ENCODE peak calls at places on chromosomes 11 and 22, in eight cellular contexts. C is cardiac fibroblast, X is neural progenitor cell, Q is WERI-Rb-1, G is GM13976, O is skeletal muscle cell, B is fibroblast of the aortic adventitia, V is B cell. T is an unnamed sample.
A peak's percentile ranks its signal among the peaks of the same experiment; 100 is the strongest.

GRCh38 chr22:24125942-24126341 is 55.3 kb upstream of the SUSD2 start:
- DNase-seq in B (no peak), V (no peak), X (no peak), O (no peak), C (no peak), G (no peak), Q (no peak), T (no peak)

GRCh38 chr11:9642894-9643293 is 21.0 kb upstream of the SWAP70 start:
- DNase-seq in V (no peak), C (no peak), B (no peak), X (no peak), G (no peak), O (no peak), Q (no peak), T (no peak)

GRCh38 chr11:44894217-44894617 is 56.5 kb downstream of the TP53I11 start:
- DNase-seq in V (no peak), X (peak; percentile 95), Q (peak; percentile 99), G (peak; percentile 86), C (peak; percentile 72), O (no peak), B (peak; percentile 63), T (peak; percentile 26)

GRCh38 chr11:104410336-104410735 is 246.4 kb upstream of the PDGFD start:
- DNase-seq in C (peak; percentile 11), V (no peak), X (no peak), G (no peak), O (peak; percentile 18), Q (no peak), B (peak; percentile 10), T (no peak)

GRCh38 chr11:124756753-124757227 is 4.7 kb upstream of the VSIG2 start:
- DNase-seq in Q (no peak), O (no peak), V (no peak), C (no peak), G (no peak), X (no peak), B (no peak), T (no peak)

GRCh38 chr11:47392546-47393162 is 14.3 kb upstream of the SPI1 start:
- DNase-seq in X (no peak), G (no peak), O (no peak), C (no peak), V (peak; percentile 14), Q (no peak), B (no peak), T (no peak)

GRCh38 chr11:68382358-68382998 is 70.1 kb downstream of the LRP5 start:
- DNase-seq in V (no peak), X (no peak), G (no peak), Q (no peak), C (no peak), B (no peak), O (no peak), T (no peak)

GRCh38 chr22:32378703-32379272 is 21.1 kb downstream of the RFPL3 start:
- DNase-seq in C (peak; percentile 22), X (peak; percentile 85), G (no peak), B (no peak), O (no peak), V (no peak), Q (peak; percentile 73), T (no peak)

GRCh38 chr11:22875869-22876473 is 15.7 kb upstream of the CCDC179 start:
- DNase-seq in O (peak; percentile 40), C (peak; percentile 90), Q (peak; percentile 66), G (peak; percentile 59), B (peak; percentile 88), V (peak; percentile 54), X (peak; percentile 85), T (peak; percentile 1)

GRCh38 chr11:102390667-102391449 is 43.8 kb downstream of the BIRC2 start:
- DNase-seq in G (peak; percentile 68), B (peak; percentile 72), X (peak; percentile 79), V (peak; percentile 42), O (peak; percentile 20), Q (peak; percentile 78), C (peak; percentile 74), T (peak; percentile 5)

GRCh38 chr22:49302150-49302460 is 525.6 kb downstream of the BRD1 start:
- DNase-seq in B (no peak), V (no peak), G (no peak), C (no peak), Q (no peak), X (no peak), O (no peak), T (no peak)

GRCh38 chr11:78039919-78040671 is 17.0 kb upstream of the KCTD14 start:
- DNase-seq in X (no peak), B (peak; percentile 85), O (peak; percentile 73), V (no peak), C (peak; percentile 93), G (peak; percentile 70), Q (no peak), T (no peak)

GRCh38 chr11:64598106-64598796 is 7.2 kb downstream of the SLC22A12 start:
- DNase-seq in B (no peak), X (no peak), Q (no peak), G (no peak), C (no peak), O (no peak), V (no peak), T (no peak)

GRCh38 chr11:114137054-114137453 is 77.5 kb downstream of the ZBTB16 start:
- DNase-seq in O (no peak), B (no peak), C (no peak), Q (no peak), X (no peak), V (no peak), G (no peak), T (no peak)

GRCh38 chr11:44032304-44033085 is 15.3 kb upstream of the ACCSL start:
- DNase-seq in X (no peak), Q (no peak), C (peak; percentile 63), B (peak; percentile 80), V (no peak), O (peak; percentile 45), G (no peak), T (no peak)

GRCh38 chr11:95835768-95836488 is 45.6 kb downstream of the CEP57 start:
- DNase-seq in X (peak; percentile 88), O (peak; percentile 80), B (peak; percentile 94), V (peak; percentile 41), G (peak; percentile 24), Q (peak; percentile 77), C (peak; percentile 92), T (peak; percentile 5)

GRCh38 chr11:61917357-61918109 is at the start of gene RAB3IL1:
- DNase-seq in C (peak; percentile 67), O (no peak), B (peak; percentile 47), V (peak; percentile 74), G (peak; percentile 47), X (peak; percentile 90), Q (peak; percentile 54), T (no peak)

GRCh38 chr11:66007201-66007634 is 4.6 kb upstream of the CST6 start:
- DNase-seq in X (peak; percentile 30), Q (peak; percentile 81), G (peak; percentile 13), O (no peak), C (no peak), B (peak; percentile 10), V (peak; percentile 18), T (no peak)

GRCh38 chr11:123559418-123559817 is 95.0 kb downstream of the SCN3B start:
- DNase-seq in O (no peak), B (peak; percentile 51), C (no peak), Q (no peak), X (peak; percentile 15), V (no peak), G (no peak), T (no peak)

GRCh38 chr22:29190915-29191314 is 14.8 kb upstream of the EMID1 start:
- DNase-seq in B (no peak), Q (no peak), V (no peak), O (no peak), G (no peak), X (no peak), C (peak; percentile 9), T (no peak)

GRCh38 chr11:29780756-29781155 is 236.1 kb downstream of the KCNA4 start:
- DNase-seq in V (no peak), O (no peak), Q (no peak), C (no peak), G (no peak), B (no peak), X (peak; percentile 6), T (no peak)

GRCh38 chr11:2940166-2940929 is 11.1 kb upstream of the PHLDA2 start:
- DNase-seq in O (no peak), V (no peak), X (no peak), B (peak; percentile 11), G (no peak), C (peak; percentile 40), Q (no peak), T (no peak)

GRCh38 chr11:123381817-123382554 is 48.1 kb upstream of the GRAMD1B start:
- DNase-seq in X (no peak), Q (no peak), O (no peak), B (no peak), V (no peak), C (no peak), G (no peak), T (no peak)

GRCh38 chr11:2097356-2097997 is 41.7 kb downstream of the IGF2 start:
- DNase-seq in O (peak; percentile 50), V (no peak), X (peak; percentile 92), B (peak; percentile 73), G (no peak), Q (no peak), C (peak; percentile 87), T (no peak)

GRCh38 chr22:47341464-47341863 is 579.0 kb downstream of the TBC1D22A start:
- DNase-seq in O (no peak), Q (no peak), V (no peak), B (no peak), G (no peak), X (no peak), C (no peak), T (no peak)

GRCh38 chr11:26048271-26048670 is 283.7 kb upstream of the ANO3 start:
- DNase-seq in Q (no peak), O (no peak), V (no peak), G (no peak), B (no peak), X (no peak), C (peak; percentile 3), T (no peak)

GRCh38 chr11:92227233-92227593 is 2.6 kb downstream of the FAT3 start:
- DNase-seq in X (peak; percentile 70), G (no peak), Q (peak; percentile 23), C (no peak), B (no peak), O (no peak), V (no peak), T (no peak)

GRCh38 chr22:36197065-36197440 is 4.6 kb downstream of the APOL4 start:
- DNase-seq in X (peak; percentile 100), B (peak; percentile 75), G (no peak), C (peak; percentile 87), O (no peak), V (no peak), Q (peak; percentile 66), T (no peak)

GRCh38 chr11:8631395-8632110 is 37.5 kb upstream of the STK33 start:
- DNase-seq in O (peak; percentile 85), C (peak; percentile 73), G (no peak), Q (no peak), X (no peak), B (peak; percentile 69), V (no peak), T (no peak)

GRCh38 chr11:65976216-65977176 is 15.0 kb downstream of the SART1 start:
- DNase-seq in C (no peak), V (no peak), Q (no peak), B (no peak), G (no peak), X (no peak), O (no peak), T (no peak)

GRCh38 chr22:44906248-44906936 is 103.4 kb downstream of the PHF21B start:
- DNase-seq in Q (no peak), V (no peak), G (no peak), C (no peak), O (no peak), B (no peak), X (no peak), T (no peak)

GRCh38 chr11:63530021-63530420 is 6.6 kb upstream of the PLAAT4 start:
- DNase-seq in V (no peak), G (no peak), Q (no peak), B (no peak), O (no peak), C (no peak), X (no peak), T (no peak)

GRCh38 chr11:68215524-68216170 is 2.6 kb upstream of the KMT5B start:
- DNase-seq in O (no peak), Q (no peak), G (no peak), B (no peak), V (no peak), C (no peak), X (no peak), T (no peak)

T was measured in T-helper 22 cell.